ENCODE peak calls at places on chromosome 12, in six cellular contexts. Z, Y, J, E, O and G are unnamed samples.

GRCh38 chr12:106910202-106910601 is 45.5 kb upstream of the TMEM263 start:
- DNase-seq in Z (no peak), J (no peak), O (no peak), E (no peak), Y (no peak), G (no peak)

GRCh38 chr12:81668475-81668874 is 90.7 kb downstream of the PPFIA2 start:
- DNase-seq in Y (no peak), E (no peak), J (peak; percentile 91), O (no peak), Z (peak; percentile 97), G (no peak)

GRCh38 chr12:30996255-30996654 is 69.7 kb downstream of the TSPAN11 start:
- DNase-seq in O (no peak), E (no peak), Z (peak; percentile 61), Y (no peak), J (no peak), G (no peak)

GRCh38 chr12:46445551-46446235 is 73.1 kb upstream of the SLC38A2 start:
- DNase-seq in O (no peak), E (no peak), Y (no peak), J (no peak), Z (no peak), G (no peak)

GRCh38 chr12:114339626-114340025 is 66.3 kb downstream of the TBX5 start:
- DNase-seq in E (no peak), Z (no peak), O (no peak), J (no peak), Y (no peak), G (no peak)

GRCh38 chr12:111285191-111285590 is 83.7 kb downstream of the PHETA1 start:
- DNase-seq in E (no peak), Z (no peak), J (no peak), Y (no peak), O (no peak), G (no peak)

GRCh38 chr12:28878629-28879028 is 270.4 kb upstream of the FAR2 start:
- DNase-seq in J (no peak), O (no peak), E (no peak), Z (no peak), Y (no peak), G (no peak)

GRCh38 chr12:21980544-21980943 is 39.3 kb upstream of the ABCC9 start:
- DNase-seq in J (no peak), E (no peak), Y (no peak), O (no peak), Z (no peak), G (no peak)

GRCh38 chr12:125187148-125187733 is 122.0 kb downstream of the AACS start:
- DNase-seq in Y (no peak), E (no peak), O (no peak), J (no peak), Z (no peak), G (no peak)
- H3K4me3 ChIP-seq in Y (peak overlapping the region; percentile 48), E (peak overlapping the region; percentile 70), O (peak overlapping the region; percentile 38), J (peak overlapping the region; percentile 17), Z (peak overlapping the region; percentile 44), G (no peak overlapping the region)

DNA sequence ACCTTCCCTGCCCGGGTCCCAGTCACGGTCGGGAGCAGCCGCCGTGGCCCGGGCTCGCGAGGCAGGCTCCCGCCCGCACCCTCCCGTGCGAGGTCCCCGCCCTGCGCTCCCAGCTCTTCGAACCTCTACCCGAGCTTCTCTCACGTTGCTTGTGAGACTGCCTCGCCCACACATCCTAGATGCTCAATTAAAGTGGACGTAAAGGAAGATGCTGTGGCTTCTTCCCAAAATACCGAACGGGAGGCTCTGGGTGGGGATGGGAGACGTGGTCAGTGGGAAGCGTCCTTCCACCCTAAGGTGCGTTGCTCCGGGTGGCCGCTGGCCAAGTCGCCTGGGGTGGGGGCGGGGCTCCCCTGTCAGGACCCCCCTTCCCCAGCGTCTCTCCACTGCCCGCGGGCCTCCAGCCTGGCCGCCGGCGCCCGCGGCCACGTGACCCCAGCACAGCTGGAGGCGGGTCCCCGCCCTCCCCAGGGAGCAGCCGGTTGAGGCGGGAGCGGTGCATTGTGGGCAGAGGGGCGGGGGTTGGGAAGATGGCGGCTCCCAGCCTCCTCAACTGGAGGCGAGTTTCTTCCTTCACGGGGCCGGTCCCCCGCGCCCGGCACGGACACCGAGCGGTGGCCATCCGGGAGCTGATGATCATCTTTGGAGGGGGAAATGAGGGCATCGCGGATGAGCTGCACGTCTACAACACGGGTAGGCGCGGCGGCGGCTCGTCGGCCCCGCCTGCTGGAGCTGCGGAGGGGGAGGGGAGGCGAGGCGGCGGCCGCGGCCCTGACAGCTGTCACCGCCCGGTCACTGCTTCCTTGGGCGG is at the start of gene HCFC2:
- DNase-seq in J (peak; percentile 55), Y (peak; percentile 89), Z (no peak), E (peak; percentile 94), O (peak; percentile 95), G (peak; percentile 83)
- H3K4me3 ChIP-seq in J (peak within 1 kb of the TSS; percentile 71), Y (peak within 1 kb of the TSS; percentile 81), Z (peak within 1 kb of the TSS; percentile 93), E (peak within 1 kb of the TSS; percentile 95), O (peak within 1 kb of the TSS; percentile 78), G (peak within 1 kb of the TSS; percentile 96)

GRCh38 chr12:104928036-104928770 is 29.9 kb downstream of the SLC41A2 start:
- DNase-seq in J (no peak), Y (no peak), E (no peak), Z (no peak), O (no peak), G (no peak)

GRCh38 chr12:104929368-104929767 is 28.7 kb downstream of the SLC41A2 start:
- DNase-seq in O (no peak), E (no peak), J (no peak), Z (no peak), Y (no peak), G (no peak)

GRCh38 chr12:104933128-104933527 is 25.0 kb downstream of the SLC41A2 start:
- DNase-seq in Z (no peak), O (no peak), Y (no peak), E (no peak), J (no peak), G (no peak)

GRCh38 chr12:104930388-104931326 is 27.4 kb downstream of the SLC41A2 start:
- DNase-seq in J (peak; percentile 66), O (no peak), E (no peak), Y (no peak), Z (no peak), G (no peak)

GRCh38 chr12:104929926-104930325 is 28.2 kb downstream of the SLC41A2 start:
- DNase-seq in E (no peak), J (no peak), Z (no peak), O (no peak), Y (no peak), G (no peak)
- H3K4me3 ChIP-seq in E (no peak overlapping the region), J (no peak overlapping the region), Z (no peak overlapping the region), O (no peak overlapping the region), Y (no peak overlapping the region), G (no peak overlapping the region)

DNA sequence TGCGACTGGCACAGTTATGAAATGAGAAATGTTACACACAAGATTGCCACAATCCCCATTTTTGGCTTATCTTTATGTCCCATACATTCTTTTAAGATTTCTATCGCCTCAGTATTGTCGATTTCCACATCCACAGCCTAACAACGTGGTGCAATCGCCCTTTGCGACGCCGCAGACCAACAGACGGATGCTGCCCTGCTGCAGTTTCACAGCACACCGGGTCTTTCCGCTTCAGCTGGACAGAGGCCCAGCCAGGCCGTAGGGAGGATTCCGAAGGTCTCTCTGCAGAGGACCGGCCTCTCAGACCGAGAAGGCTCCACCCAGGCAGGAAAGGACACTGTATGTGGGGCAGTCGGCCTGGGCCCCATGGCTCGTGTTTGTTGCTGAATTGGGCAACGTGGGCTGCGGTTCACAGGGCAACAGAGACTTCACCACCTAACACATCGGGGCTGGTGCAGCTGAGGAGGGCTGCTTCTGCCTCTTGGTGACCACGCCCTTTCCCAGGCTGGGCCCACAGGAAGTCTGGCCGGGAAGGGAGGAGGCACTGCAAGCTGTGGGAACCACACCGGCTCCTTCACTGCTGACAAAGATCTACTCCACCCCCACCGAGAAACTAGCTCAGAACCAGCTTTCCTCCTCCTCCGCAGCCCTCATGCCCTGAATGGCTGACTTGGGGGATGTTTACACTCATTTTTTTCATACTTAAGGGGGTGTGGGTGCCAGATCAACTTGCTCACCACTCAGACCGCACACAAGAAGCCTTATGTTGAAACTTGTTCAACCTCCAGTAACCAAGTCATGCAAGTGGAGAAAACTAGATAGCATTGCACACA is 32.9 kb upstream of the MDM1 start:
- DNase-seq in Y (peak; percentile 87), J (peak; percentile 99), E (peak; percentile 97), O (peak; percentile 95), Z (peak; percentile 75), G (peak; percentile 72)
- H3K4me3 ChIP-seq in Y (peak overlapping the region; percentile 26), J (peak overlapping the region; percentile 24), E (peak overlapping the region; percentile 67), O (peak overlapping the region; percentile 35), Z (peak overlapping the region; percentile 3), G (peak overlapping the region; percentile 44)

GRCh38 chr12:12811343-12811742 is 1.8 kb upstream of the DDX47 start:
- DNase-seq in Z (no peak), O (no peak), J (no peak), Y (no peak), E (no peak), G (no peak)

GRCh38 chr12:12804432-12804886 is 8.7 kb upstream of the DDX47 start:
- DNase-seq in Z (peak; percentile 61), O (no peak), J (peak; percentile 99), Y (no peak), E (no peak), G (no peak)

GRCh38 chr12:12810507-12811143 is 2.5 kb upstream of the DDX47 start:
- DNase-seq in E (no peak), J (peak; percentile 30), Y (no peak), O (no peak), Z (no peak), G (no peak)

GRCh38 chr12:12806784-12807516 is 6.2 kb upstream of the DDX47 start:
- DNase-seq in E (no peak), Z (no peak), O (no peak), Y (no peak), J (no peak), G (no peak)

DNA sequence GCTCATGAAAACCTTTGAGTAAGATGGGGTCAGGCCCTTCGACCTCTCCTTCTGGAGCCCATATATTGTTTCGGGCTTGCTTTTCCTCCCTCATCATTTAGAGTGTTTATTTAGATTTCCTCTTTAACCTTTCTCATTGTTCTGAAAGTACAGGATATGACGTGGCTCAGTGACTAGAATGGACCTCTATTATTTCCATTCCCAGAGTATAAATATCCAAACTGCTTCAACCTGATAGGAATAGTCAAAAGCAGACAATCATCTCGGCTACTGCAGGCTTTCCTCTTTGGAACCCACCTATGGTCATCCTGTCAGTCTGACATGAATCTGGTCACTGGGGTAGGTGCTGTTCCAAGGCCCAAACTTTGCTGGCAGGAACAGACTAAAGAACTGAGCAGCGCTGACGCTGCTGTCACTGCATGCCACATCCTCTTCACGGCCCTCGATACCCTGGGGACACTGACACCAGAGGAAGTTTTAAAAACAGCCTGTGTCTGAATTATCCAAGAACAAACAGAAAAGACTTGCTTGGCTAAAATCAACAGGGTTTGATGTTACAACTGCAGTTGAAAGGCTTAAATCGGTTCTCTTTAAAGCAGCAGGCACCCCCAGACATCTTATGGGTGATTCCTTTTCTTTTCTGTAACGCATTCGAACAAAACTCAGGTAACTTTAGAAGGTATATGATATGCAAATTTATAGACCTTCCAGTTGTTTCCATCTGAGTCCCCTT is 5.0 kb upstream of the DDX47 start:
- DNase-seq in Z (no peak), Y (peak; percentile 38), O (peak; percentile 78), E (no peak), J (peak; percentile 64), G (no peak)
- H3K4me3 ChIP-seq in Z (no peak overlapping the region), Y (no peak overlapping the region), O (peak overlapping the region; percentile 10), E (no peak overlapping the region), J (no peak overlapping the region), G (peak overlapping the region; percentile 0)

GRCh38 chr12:132661972-132662371 is 25.2 kb downstream of the POLE start:
- DNase-seq in E (no peak), Z (no peak), Y (no peak), O (no peak), J (no peak), G (no peak)
- H3K4me3 ChIP-seq in E (no peak overlapping the region), Z (no peak overlapping the region), Y (no peak overlapping the region), O (no peak overlapping the region), J (no peak overlapping the region), G (no peak overlapping the region)